ENCODE peak calls at places on chromosomes 1 and 21, in four cellular contexts. A, H, B and L are unnamed samples.

GRCh38 chr1:204826970-204827369 is 43.7 kb upstream of the NFASC start:
- DNase-seq in A (no peak), H (peak; percentile 27), B (peak; percentile 73), L (peak; percentile 87)

GRCh38 chr1:203077956-203078355 is 7.9 kb downstream of the MYOG start:
- DNase-seq in A (no peak), H (no peak), B (no peak), L (no peak)

GRCh38 chr1:10651793-10652192 is 144.7 kb downstream of the CASZ1 start:
- DNase-seq in A (no peak), H (no peak), B (peak; percentile 67), L (peak; percentile 78)

GRCh38 chr1:243568793-243569192 is 281.2 kb downstream of the AKT3 start:
- DNase-seq in A (no peak), H (no peak), B (no peak), L (no peak)

GRCh38 chr1:7388488-7389185 is 382.5 kb upstream of the VAMP3 start:
- DNase-seq in A (no peak), H (no peak), B (no peak), L (no peak)

GRCh38 chr1:3668585-3669300 is 16.4 kb downstream of the TP73 start:
- DNase-seq in A (no peak), H (peak; percentile 82), B (peak; percentile 68), L (peak; percentile 75)

GRCh38 chr1:48250572-48250971 is 28.1 kb downstream of the SLC5A9 start:
- DNase-seq in A (no peak), H (no peak), B (no peak), L (no peak)

GRCh38 chr1:242546849-242547724 is 22.6 kb upstream of the PLD5 start:
- DNase-seq in A (no peak), H (no peak), B (no peak), L (no peak)

GRCh38 chr1:169595764-169596711 is 9.8 kb upstream of the F5 start:
- DNase-seq in A (no peak), H (peak; percentile 38), B (no peak), L (peak; percentile 48)

GRCh38 chr1:235999259-235999925 is 65.5 kb downstream of the NID1 start:
- DNase-seq in A (peak; percentile 96), H (no peak), B (peak; percentile 19), L (no peak)

GRCh38 chr21:31599563-31599962 is 59.9 kb upstream of the SOD1 start:
- DNase-seq in A (no peak), H (no peak), B (no peak), L (no peak)

GRCh38 chr21:34815831-34816700 is 147.3 kb downstream of the CLIC6 start:
- DNase-seq in A (no peak), H (no peak), B (no peak), L (no peak)

DNA sequence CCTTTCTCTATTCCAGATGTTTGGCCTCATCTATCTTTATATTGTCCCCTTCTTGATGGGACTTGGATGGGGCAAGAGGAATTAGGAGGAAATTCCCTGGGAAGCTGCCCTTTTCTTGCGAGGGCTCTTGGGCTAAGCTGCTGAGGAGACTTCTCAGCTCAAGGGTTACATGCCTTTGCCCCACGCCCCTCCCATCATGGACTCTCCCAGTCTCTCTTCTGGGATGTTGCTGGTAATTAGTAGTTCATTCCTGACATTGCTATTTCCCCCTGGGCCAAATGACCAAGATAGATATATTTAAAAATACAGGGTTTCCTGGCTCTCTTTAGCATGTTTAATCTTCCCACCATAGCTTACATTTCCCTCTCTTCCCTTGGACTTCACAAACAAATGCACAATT is 90.6 kb upstream of the RALGPS2 start:
- DNase-seq in A (no peak), H (no peak), B (no peak), L (no peak)
- TF ChIP-seq CBFB in A (no peak), H (no peak), B (no peak), L (no peak)

DNA sequence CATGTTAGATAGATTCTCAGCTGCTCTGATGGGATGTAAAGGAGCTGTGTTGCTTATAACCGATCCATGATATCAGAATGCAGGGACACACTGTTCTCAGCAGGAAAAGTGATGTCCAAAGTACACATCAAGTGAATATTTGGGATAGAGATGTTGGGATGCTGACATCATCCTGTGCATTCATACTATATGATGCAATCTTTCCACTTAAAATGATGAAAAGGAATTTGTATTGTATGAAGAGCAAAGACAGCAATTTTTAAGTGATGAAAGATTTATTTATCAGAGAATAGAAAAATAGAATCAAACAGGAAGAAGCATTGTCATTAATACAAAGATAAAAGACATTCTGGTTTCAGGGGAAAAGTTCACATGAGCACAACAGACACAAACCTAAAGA is 110.1 kb downstream of the ERG start:
- DNase-seq in A (no peak), H (no peak), B (no peak), L (no peak)
- TF ChIP-seq ETV6 in A (no peak), H (no peak), B (no peak), L (no peak)

DNA sequence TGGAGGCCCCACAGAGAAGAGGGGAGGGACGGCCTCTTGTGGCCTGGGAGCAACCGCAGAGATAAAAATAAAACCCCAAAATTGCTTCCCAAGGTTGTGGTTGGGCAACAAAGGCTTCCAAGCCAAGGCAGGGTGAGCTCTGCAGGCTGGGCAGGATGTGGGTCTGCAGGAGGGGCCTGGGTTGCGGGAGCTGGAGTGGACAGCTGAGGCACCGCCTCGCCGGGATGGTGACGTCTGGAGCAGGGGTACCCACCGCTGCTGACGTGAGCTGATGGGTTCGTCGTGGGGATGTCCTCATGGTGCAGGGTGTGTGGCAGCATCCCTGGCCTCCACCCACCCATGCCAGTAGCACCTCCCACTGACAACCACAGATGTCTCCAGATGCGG is 3.7 kb downstream of the AURKAIP1 start:
- DNase-seq in A (no peak), H (no peak), B (no peak), L (no peak)
- TF ChIP-seq CBFB in A (no peak), H (no peak), B (no peak), L (no peak)

DNA sequence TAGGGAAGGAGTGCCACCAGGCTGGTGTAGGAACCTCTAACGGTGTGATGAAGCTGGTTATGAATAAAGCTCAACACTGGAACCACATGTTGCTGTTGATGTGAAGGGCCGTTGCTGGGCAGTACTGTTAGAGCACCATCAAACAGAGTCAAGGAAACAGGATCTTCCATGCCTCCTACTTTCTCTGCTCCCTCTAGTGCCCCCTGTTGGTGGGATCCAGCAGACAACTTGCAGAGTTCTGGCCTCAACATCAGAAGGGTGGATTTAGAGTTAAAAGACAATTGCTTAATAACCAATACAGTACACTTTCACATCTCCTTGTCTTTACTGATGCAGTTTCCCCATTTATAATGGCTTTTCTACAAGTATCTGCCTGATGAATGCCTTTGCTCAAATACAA is 336.4 kb downstream of the NTNG1 start:
- DNase-seq in A (no peak), H (no peak), B (no peak), L (peak; percentile 72)
- TF ChIP-seq ETV6 in A (no peak), H (no peak), B (no peak), L (no peak)

GRCh38 chr1:106921186-106921585 is 135.3 kb upstream of the PRMT6 start:
- DNase-seq in A (no peak), H (no peak), B (no peak), L (no peak)

GRCh38 chr1:106926748-106927582 is 129.5 kb upstream of the PRMT6 start:
- DNase-seq in A (no peak), H (no peak), B (no peak), L (no peak)

GRCh38 chr1:106925750-106926149 is 130.7 kb upstream of the PRMT6 start:
- DNase-seq in A (no peak), H (no peak), B (no peak), L (no peak)

GRCh38 chr1:106924360-106924759 is 132.1 kb upstream of the PRMT6 start:
- DNase-seq in A (no peak), H (no peak), B (no peak), L (peak; percentile 17)
- TF ChIP-seq CBFB in A (no peak), H (no peak), B (no peak), L (no peak)

DNA sequence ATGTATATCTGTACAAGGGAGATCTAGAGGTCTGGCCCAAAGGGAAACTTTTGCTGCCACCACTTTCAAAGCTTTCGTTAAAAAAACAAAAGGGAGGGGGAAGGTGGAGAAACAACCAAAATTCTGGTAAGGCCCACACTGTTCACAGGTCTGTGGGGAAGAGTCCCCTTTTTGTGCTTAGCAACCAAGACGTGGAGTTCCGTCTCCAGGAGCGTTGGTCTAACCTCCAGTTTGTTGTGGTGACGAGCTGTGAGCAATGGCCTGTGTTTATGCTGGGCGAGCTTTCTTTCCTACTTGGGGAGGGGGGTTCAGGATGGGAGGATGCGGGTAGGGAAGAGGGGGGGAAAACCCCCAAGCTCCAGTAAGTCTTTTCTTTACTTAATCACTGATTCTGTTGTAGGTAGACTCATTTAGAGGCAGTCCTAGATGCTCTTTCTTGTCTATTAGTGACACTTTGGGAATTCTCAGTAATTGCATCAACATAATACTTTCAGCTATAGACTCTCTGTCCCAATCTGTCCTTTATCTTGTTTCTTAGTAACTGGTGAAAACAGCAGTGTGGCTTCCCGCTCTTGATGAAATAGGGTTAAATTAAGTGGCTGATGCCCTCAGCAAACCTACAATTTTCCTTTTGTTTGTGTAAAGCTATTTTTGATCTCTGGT is 1.5 kb downstream of the HIPK1 start:
- DNase-seq in A (no peak), H (peak; percentile 20), B (peak; percentile 63), L (no peak)
- TF ChIP-seq ETV6 in A (no peak), H (no peak), B (no peak), L (no peak)

GRCh38 chr1:21621051-21621450 is 48.1 kb downstream of the RAP1GAP start:
- DNase-seq in A (no peak), H (no peak), B (no peak), L (no peak)

GRCh38 chr1:21623411-21623961 is 45.7 kb downstream of the RAP1GAP start:
- DNase-seq in A (no peak), H (peak; percentile 93), B (no peak), L (no peak)

GRCh38 chr1:21621761-21622436 is 47.3 kb downstream of the RAP1GAP start:
- DNase-seq in A (no peak), H (no peak), B (no peak), L (no peak)

GRCh38 chr1:21624577-21625389 is 44.4 kb downstream of the RAP1GAP start:
- DNase-seq in A (no peak), H (no peak), B (no peak), L (no peak)

DNA sequence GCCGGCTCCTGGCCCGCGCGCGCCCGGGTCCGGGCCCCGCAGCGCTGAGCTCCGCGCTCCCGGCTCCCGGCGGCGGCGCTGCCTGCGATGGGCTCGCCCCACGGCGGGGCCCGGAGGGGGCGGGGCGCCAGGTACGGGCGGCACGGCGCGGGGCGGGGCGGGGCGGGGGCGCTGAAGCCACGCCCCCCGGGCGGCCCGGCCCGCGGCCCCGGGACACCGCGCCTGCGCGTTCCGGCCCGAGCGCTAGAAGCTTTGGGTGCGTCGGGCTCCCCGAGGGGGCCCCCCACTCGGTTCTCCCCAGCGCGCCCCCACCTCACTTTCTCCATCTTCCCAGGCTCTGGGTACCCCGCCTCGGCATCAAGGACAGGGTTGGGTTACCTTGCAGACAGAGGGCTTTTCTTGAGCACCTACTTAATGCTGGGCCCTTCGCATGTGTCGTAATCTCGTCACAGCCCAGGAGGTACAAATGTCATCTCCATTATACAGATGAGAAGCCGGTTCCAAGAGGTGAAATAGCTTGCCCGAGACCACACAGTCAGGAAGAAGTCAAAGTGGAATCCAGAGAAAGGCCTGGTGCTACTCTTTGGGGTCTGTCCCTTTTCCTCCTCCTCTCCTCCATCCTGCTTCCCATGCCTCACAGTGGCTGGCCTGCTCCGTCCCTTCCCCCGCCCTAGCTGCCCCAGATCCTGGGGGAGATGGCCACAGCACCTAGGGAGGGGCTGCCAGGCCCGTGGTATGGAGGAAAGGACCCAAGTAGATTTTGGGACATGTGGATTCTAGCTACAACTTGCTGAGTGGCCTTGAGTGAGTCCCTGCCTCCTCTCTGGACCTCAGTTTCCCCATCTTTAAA is 46.5 kb downstream of the RAP1GAP start:
- DNase-seq in A (no peak), H (no peak), B (peak; percentile 85), L (peak; percentile 64)
- TF ChIP-seq CBFB in A (no peak), H (no peak), B (no peak), L (no peak)

DNA sequence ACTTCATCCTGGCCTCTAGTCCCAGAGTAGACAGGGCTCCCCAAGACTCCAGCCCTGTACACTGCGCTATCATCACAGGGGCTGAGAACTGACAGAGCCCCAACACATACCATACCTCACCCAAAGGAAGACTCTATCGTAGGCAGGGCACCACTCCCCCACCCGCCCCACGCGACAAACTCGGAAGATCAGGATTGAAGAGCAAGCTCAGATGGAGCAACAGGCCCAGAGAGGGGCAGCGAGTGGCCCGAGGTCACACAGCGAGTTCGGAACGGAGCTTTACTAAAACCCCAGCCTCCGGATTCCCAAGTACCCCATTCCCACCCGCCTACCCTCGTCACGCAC is 15.7 kb downstream of the INPP5B start:
- DNase-seq in A (no peak), H (no peak), B (no peak), L (no peak)
- TF ChIP-seq ETV6 in A (no peak), H (no peak), B (no peak), L (no peak)